ENCODE peak calls at places on chromosomes 6 and 20, in eight cellular contexts. I, Q, J, B, A, D, F and C are unnamed samples.
A peak's percentile ranks its signal among the peaks of the same experiment; 100 is the strongest.

GRCh38 chr20:34485068-34485634 is 31.1 kb upstream of the DYNLRB1 start:
- DNase-seq in I (no peak), Q (no peak), J (no peak), B (no peak), A (no peak), D (no peak), F (no peak), C (no peak)

GRCh38 chr6:11700118-11700718 is 78.4 kb downstream of the ADTRP start:
- DNase-seq in I (no peak), Q (no peak), J (peak; percentile 14), B (no peak), A (no peak), D (peak; percentile 61), F (no peak), C (no peak)

GRCh38 chr6:3888153-3888957 is 39.2 kb downstream of the FAM50B start:
- DNase-seq in I (no peak), Q (no peak), J (no peak), B (no peak), A (no peak), D (no peak), F (no peak), C (peak; percentile 61)

GRCh38 chr6:56279346-56280080 is 32.1 kb upstream of the COL21A1 start:
- DNase-seq in I (no peak), Q (no peak), J (no peak), B (no peak), A (no peak), D (no peak), F (no peak), C (no peak)

GRCh38 chr6:134317471-134318131 is at the start of gene SGK1:
- DNase-seq in I (peak; percentile 3), Q (no peak), J (peak; percentile 14), B (no peak), A (peak; percentile 31), D (peak; percentile 25), F (peak; percentile 24), C (no peak)

GRCh38 chr20:64247970-64248841 is 7.3 kb upstream of the PCMTD2 start:
- DNase-seq in I (no peak), Q (no peak), J (no peak), B (no peak), A (no peak), D (no peak), F (no peak), C (no peak)

GRCh38 chr6:126720326-126720725 is 380.4 kb downstream of the CENPW start:
- DNase-seq in I (no peak), Q (no peak), J (no peak), B (no peak), A (no peak), D (no peak), F (no peak), C (no peak)

GRCh38 chr6:143060806-143061596 is at the start of gene AIG1:
- DNase-seq in I (peak; percentile 62), Q (peak; percentile 61), J (peak; percentile 88), B (no peak), A (peak; percentile 68), D (no peak), F (peak; percentile 74), C (no peak)

GRCh38 chr6:135114355-135115145 is 59.9 kb upstream of the HBS1L start:
- DNase-seq in I (peak; percentile 53), Q (no peak), J (no peak), B (no peak), A (peak; percentile 49), D (no peak), F (no peak), C (no peak)

GRCh38 chr6:163962627-163963117 is 548.2 kb downstream of the QKI start:
- DNase-seq in I (no peak), Q (no peak), J (no peak), B (no peak), A (no peak), D (peak; percentile 43), F (peak; percentile 78), C (peak; percentile 81)

GRCh38 chr20:58102744-58103516 is 125.5 kb downstream of the ANKRD60 start:
- DNase-seq in I (no peak), Q (no peak), J (no peak), B (no peak), A (peak; percentile 33), D (no peak), F (no peak), C (no peak)

GRCh38 chr6:37620519-37620918 is 77.2 kb downstream of the MDGA1 start:
- DNase-seq in I (no peak), Q (no peak), J (no peak), B (no peak), A (no peak), D (no peak), F (no peak), C (no peak)

GRCh38 chr6:3718407-3718806 is 33.1 kb downstream of the PXDC1 start:
- DNase-seq in I (no peak), Q (no peak), J (no peak), B (no peak), A (no peak), D (no peak), F (no peak), C (no peak)

GRCh38 chr6:157186785-157187181 is 136.5 kb downstream of the TMEM242 start:
- DNase-seq in I (no peak), Q (no peak), J (no peak), B (no peak), A (no peak), D (no peak), F (no peak), C (no peak)

GRCh38 chr6:28488916-28489365 is 26.7 kb downstream of the GPX6 start:
- DNase-seq in I (no peak), Q (no peak), J (peak; percentile 9), B (peak; percentile 26), A (peak; percentile 25), D (peak; percentile 32), F (no peak), C (peak; percentile 23)

GRCh38 chr6:34912715-34913464 is 23.8 kb downstream of the ANKS1A start:
- DNase-seq in I (peak; percentile 49), Q (no peak), J (no peak), B (peak; percentile 42), A (peak; percentile 15), D (no peak), F (no peak), C (no peak)

GRCh38 chr20:49030954-49031619 is 15.0 kb upstream of the CSE1L start:
- DNase-seq in I (no peak), Q (no peak), J (no peak), B (no peak), A (no peak), D (no peak), F (no peak), C (peak; percentile 22)

GRCh38 chr6:110590821-110591351 is 114.5 kb upstream of the SLC22A16 start:
- DNase-seq in I (no peak), Q (no peak), J (no peak), B (no peak), A (no peak), D (no peak), F (no peak), C (no peak)

GRCh38 chr6:83119742-83120300 is 52.4 kb downstream of the DOP1A start:
- DNase-seq in I (no peak), Q (no peak), J (no peak), B (no peak), A (no peak), D (no peak), F (no peak), C (no peak)

GRCh38 chr20:57738484-57738883 is 28.7 kb upstream of the PMEPA1 start:
- DNase-seq in I (no peak), Q (no peak), J (no peak), B (no peak), A (no peak), D (no peak), F (no peak), C (no peak)